ENCODE peak calls at places on chromosomes 16 and 17, in five cellular contexts. S, B, N, A and Y are unnamed samples.

GRCh38 chr16:87129771-87130170 is 187.4 kb downstream of the C16orf95 start:
- DNase-seq in S (no peak), B (no peak), N (no peak), A (peak), Y (no peak)

GRCh38 chr16:87150359-87151280 is 166.6 kb downstream of the C16orf95 start:
- DNase-seq in S (no peak), B (no peak), N (no peak), A (no peak), Y (no peak)

GRCh38 chr17:5870231-5870953 is 199.8 kb upstream of the WSCD1 start:
- DNase-seq in S (no peak), B (no peak), N (no peak), A (no peak), Y (no peak)

GRCh38 chr17:56897646-56898424 is 16.0 kb downstream of the TRIM25 start:
- DNase-seq in S (no peak), B (no peak), N (no peak), A (no peak), Y (no peak)

GRCh38 chr16:49277386-49277742 is 4.3 kb downstream of the CBLN1 start:
- DNase-seq in S (no peak), B (no peak), N (no peak), A (no peak), Y (no peak)

GRCh38 chr16:61858996-61859395 is 177.2 kb downstream of the CDH8 start:
- DNase-seq in S (peak), B (no peak), N (no peak), A (peak), Y (peak)

GRCh38 chr16:8645831-8646230 is 24.3 kb downstream of the METTL22 start:
- DNase-seq in S (no peak), B (no peak), N (no peak), A (no peak), Y (no peak)

GRCh38 chr17:40432864-40433528 is 10.3 kb upstream of the IGFBP4 start:
- DNase-seq in S (no peak), B (peak), N (peak), A (peak), Y (peak)

GRCh38 chr16:70676571-70677498 is 9.0 kb downstream of the MTSS2 start:
- DNase-seq in S (no peak), B (no peak), N (no peak), A (no peak), Y (peak)

GRCh38 chr16:75246504-75247205 is 4.8 kb downstream of the BCAR1 start:
- DNase-seq in S (no peak), B (no peak), N (no peak), A (peak), Y (peak)

GRCh38 chr17:18182978-18183333 is 672 bp upstream of the ALKBH5 start:
- DNase-seq in S (no peak), B (peak), N (peak), A (peak), Y (peak)

GRCh38 chr17:46894476-46895151 is 28.3 kb upstream of the GOSR2 start:
- DNase-seq in S (no peak), B (no peak), N (no peak), A (no peak), Y (no peak)

GRCh38 chr16:67883872-67884261 is 818 bp upstream of the NRN1L start:
- DNase-seq in S (peak), B (no peak), N (peak), A (peak), Y (peak)

GRCh38 chr17:59725691-59726090 is 18.2 kb downstream of the VMP1 start:
- DNase-seq in S (no peak), B (no peak), N (no peak), A (peak), Y (peak)

GRCh38 chr16:60166111-60166510 is 1432.0 kb upstream of the GOT2 start:
- DNase-seq in S (no peak), B (no peak), N (no peak), A (no peak), Y (no peak)

GRCh38 chr17:66165537-66166123 is 26.3 kb downstream of the CEP112 start:
- DNase-seq in S (peak), B (no peak), N (no peak), A (peak), Y (peak)

GRCh38 chr16:57395026-57395425 is 9.5 kb upstream of the CCL17 start:
- DNase-seq in S (no peak), B (no peak), N (no peak), A (no peak), Y (no peak)

GRCh38 chr17:8799001-8799850 is at the start of gene MFSD6L:
- DNase-seq in S (no peak), B (no peak), N (no peak), A (peak), Y (peak)

GRCh38 chr17:34167359-34167758 is 87.7 kb upstream of the CCL2 start:
- DNase-seq in S (no peak), B (no peak), N (no peak), A (peak), Y (no peak)

GRCh38 chr16:17339764-17340541 is 130.8 kb downstream of the XYLT1 start:
- DNase-seq in S (no peak), B (no peak), N (no peak), A (no peak), Y (no peak)

GRCh38 chr17:82839617-82840292 is at the start of gene ZNF750:
- DNase-seq in S (no peak), B (peak), N (no peak), A (no peak), Y (no peak)

GRCh38 chr16:4788910-4789309 is 765 bp upstream of the SEPTIN12 start:
- DNase-seq in S (no peak), B (no peak), N (no peak), A (no peak), Y (no peak)

GRCh38 chr17:60770946-60771422 is 93.3 kb downstream of the BCAS3 start:
- DNase-seq in S (no peak), B (no peak), N (no peak), A (no peak), Y (no peak)

GRCh38 chr17:4490637-4491061 is 8.0 kb upstream of the SPNS2 start:
- DNase-seq in S (no peak), B (no peak), N (no peak), A (no peak), Y (no peak)

GRCh38 chr17:4485676-4486646 is 12.7 kb upstream of the SPNS2 start:
- DNase-seq in S (no peak), B (no peak), N (no peak), A (no peak), Y (no peak)

GRCh38 chr17:4487820-4488716 is 10.6 kb upstream of the SPNS2 start:
- DNase-seq in S (no peak), B (no peak), N (no peak), A (no peak), Y (no peak)

GRCh38 chr17:4490109-4490591 is 8.5 kb upstream of the SPNS2 start:
- DNase-seq in S (no peak), B (no peak), N (no peak), A (no peak), Y (no peak)

DNA sequence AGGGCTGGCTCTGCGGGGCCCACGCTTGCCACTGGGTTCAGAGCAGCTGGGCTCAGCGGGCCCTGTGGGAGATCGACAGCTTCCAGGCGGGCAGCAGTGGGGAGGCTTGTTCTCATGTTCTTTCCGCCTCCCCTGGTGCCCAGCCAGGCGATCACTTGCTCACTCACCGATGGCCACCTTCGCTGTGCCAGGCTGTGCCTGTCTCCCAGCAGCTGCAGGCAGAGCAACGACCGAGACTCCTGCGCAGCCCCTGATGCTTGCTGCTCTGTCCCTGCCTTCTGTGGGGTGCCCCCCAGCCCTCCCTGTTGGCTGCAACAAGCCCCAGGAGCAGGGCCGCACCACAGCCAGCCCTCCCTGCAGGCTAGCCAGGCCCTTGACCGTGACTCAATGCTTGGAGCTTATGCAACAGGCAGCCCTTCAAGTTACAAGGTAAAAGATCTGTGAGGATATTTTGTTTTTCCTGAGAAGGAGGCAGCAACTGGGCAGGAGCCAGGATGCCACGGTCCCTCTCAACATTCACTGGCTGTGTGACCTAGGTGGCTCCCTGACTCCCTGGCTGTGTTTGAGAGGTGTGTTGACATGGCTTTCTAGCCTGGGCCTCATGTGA is 9.6 kb upstream of the SPNS2 start:
- DNase-seq in S (no peak), B (no peak), N (no peak), A (no peak), Y (no peak)
- H3K4me3 ChIP-seq in S (no peak), B (no peak), N (no peak), A (no peak), Y (no peak)

DNA sequence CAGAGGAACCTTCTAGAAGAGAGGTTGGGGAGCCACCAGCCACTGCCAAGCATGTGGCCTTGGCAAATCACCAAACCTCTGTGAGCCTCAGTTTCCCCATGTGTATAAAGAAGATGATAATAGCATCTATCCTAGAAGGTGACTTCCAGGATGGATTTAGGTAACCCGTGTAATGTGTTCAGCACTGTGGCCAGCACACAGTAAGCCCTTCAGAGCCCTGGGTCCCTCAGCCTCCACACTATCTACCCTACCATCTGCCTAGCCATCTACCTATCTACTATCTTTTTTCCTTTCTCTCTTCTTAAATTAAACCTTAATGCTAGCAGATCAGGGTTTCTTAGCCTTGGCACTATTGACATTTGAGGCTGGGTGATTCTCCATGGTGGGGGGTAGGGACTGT is 33.0 kb downstream of the TEKT5 start:
- DNase-seq in S (no peak), B (no peak), N (no peak), A (no peak), Y (no peak)
- TF ChIP-seq CTCF in S (no peak), B (no peak), N (no peak), A (no peak), Y (no peak)

GRCh38 chr17:48441231-48441711 is 11.3 kb upstream of the SKAP1 start:
- DNase-seq in S (no peak), B (no peak), N (no peak), A (no peak), Y (no peak)
- H3K4me3 ChIP-seq in S (no peak), B (no peak), N (no peak), A (no peak), Y (no peak)

DNA sequence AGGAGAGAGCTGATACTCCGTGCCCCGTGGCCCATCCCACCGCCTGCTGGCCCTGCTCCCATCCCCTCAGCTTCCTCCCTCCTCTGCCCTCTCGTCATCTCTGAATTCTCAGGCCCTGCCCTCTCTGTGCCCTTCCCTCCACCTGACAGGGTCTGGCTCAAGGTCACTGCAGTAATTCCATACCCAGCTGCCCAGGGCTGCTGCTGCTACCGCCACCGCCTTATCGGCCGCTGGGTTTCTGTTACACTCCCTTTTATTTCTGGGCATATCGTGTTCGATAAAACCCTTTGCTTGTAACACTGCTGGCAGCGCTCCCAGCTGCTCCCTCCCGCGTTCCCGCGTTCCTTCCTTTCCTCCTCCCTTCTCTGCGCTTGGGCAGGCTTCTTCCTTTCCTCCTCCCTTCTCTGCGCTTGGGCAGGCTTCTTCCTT is 1.2 kb downstream of the EPN3 start:
- DNase-seq in S (no peak), B (no peak), N (peak), A (peak), Y (no peak)
- TF ChIP-seq CTCF in S (no peak), B (no peak), N (no peak), A (no peak), Y (no peak)

DNA sequence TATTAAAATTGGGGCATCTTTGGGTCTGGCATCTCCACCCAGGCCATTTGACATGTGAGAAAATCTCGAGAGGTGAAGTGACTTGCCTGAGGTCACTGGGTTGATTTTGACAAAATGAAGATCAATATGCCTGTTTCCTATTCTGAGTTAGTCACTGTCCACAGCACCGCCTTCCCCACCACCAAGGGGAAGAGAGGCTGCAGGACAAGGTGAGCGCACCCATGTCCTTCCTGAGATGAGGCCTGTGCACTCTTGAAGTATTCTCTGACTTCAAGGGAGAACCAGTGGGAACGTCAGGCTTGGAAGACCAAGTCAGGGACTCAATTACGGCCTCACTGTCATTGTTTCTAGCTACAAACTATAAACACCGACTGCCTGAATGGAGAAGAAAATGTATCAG is 49.9 kb upstream of the WSB1 start:
- DNase-seq in S (no peak), B (no peak), N (no peak), A (no peak), Y (no peak)
- H3K4me3 ChIP-seq in S (no peak), B (peak), N (no peak), A (no peak), Y (no peak)

DNA sequence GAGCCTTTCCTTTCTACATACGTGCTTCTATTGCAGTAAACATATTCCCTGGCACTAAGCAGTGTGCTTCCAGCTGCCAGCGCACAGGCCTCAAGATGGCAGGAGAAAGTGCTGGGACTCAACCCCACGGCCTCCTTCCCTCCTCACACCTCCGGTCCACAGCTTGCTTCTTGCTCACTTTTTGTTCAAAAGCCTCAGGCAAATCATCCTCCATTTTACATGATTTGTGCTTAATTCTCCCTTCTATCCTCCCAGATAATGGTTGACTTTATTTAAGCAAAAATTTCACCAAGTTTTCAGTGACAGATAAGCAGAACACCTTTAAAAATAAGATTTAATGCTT is 5.5 kb downstream of the CDK5R1 start:
- DNase-seq in S (no peak), B (no peak), N (no peak), A (no peak), Y (no peak)
- TF ChIP-seq CTCF in S (no peak), B (no peak), N (no peak), A (no peak), Y (no peak)

GRCh38 chr16:19113577-19114358 is at the start of gene ITPRIPL2:
- DNase-seq in S (peak), B (peak), N (peak), A (peak), Y (peak)

GRCh38 chr16:19114359-19115147 is 789 bp downstream of the ITPRIPL2 start:
- DNase-seq in S (peak), B (peak), N (peak), A (peak), Y (peak)

GRCh38 chr16:19118938-19119431 is 5.2 kb downstream of the ITPRIPL2 start:
- DNase-seq in S (peak), B (no peak), N (peak), A (peak), Y (peak)

GRCh38 chr16:19116711-19117449 is 3.1 kb downstream of the ITPRIPL2 start:
- DNase-seq in S (no peak), B (peak), N (no peak), A (peak), Y (peak)

GRCh38 chr16:19115148-19116021 is 1.6 kb downstream of the ITPRIPL2 start:
- DNase-seq in S (no peak), B (no peak), N (no peak), A (no peak), Y (no peak)
- H3K4me3 ChIP-seq in S (peak), B (peak), N (peak), A (peak), Y (peak)

GRCh38 chr16:56281256-56281805 is 90.0 kb downstream of the GNAO1 start:
- DNase-seq in S (no peak), B (no peak), N (no peak), A (no peak), Y (no peak)
- TF ChIP-seq CTCF in S (peak), B (no peak), N (no peak), A (peak), Y (peak)